ENCODE peak calls at places on chromosomes 11 and 22, in six cellular contexts. S is NT2/D1, U is HepG2, J is fibroblast of lung, H is HCT116, W is lung. L is an unnamed sample. For H3K27me3, H3K4me1 and H3K36me3, the result is how much of the 10 kb centered on the place peaks cover.

GRCh38 chr11:126925321-126926093 is 75.1 kb downstream of the KIRREL3 start:
- DNase-seq in U (no peak), W (no peak), H (no peak), J (no peak), S (no peak), L (no peak)

GRCh38 chr11:88555829-88556202 is 218.3 kb upstream of the CTSC start:
- DNase-seq in S (no peak), U (no peak), W (no peak), J (peak), H (no peak), L (no peak)

GRCh38 chr11:110182886-110183285 is 89.7 kb downstream of the ZC3H12C start:
- DNase-seq in S (no peak), U (no peak), H (peak), J (peak), W (no peak), L (no peak)

GRCh38 chr11:22554221-22554620 is 71.4 kb downstream of the FANCF start:
- DNase-seq in U (no peak), W (no peak), H (no peak), S (no peak), J (no peak), L (no peak)

GRCh38 chr22:46399625-46400024 is 64.1 kb downstream of the TRMU start:
- DNase-seq in U (no peak), W (no peak), J (no peak), S (no peak), H (no peak), L (no peak)

GRCh38 chr11:113992459-113993105 is 17.7 kb downstream of the HTR3A start:
- DNase-seq in S (no peak), U (no peak), J (no peak), H (no peak), W (peak), L (peak)

GRCh38 chr11:13015753-13016152 is 6.6 kb downstream of the RASSF10 start:
- DNase-seq in W (no peak), S (no peak), U (no peak), J (no peak), H (no peak), L (no peak)

GRCh38 chr11:126477526-126478275 is 122.2 kb downstream of the ST3GAL4 start:
- DNase-seq in U (no peak), S (no peak), W (no peak), H (no peak), J (no peak), L (no peak)

GRCh38 chr11:132032555-132032954 is 662.1 kb downstream of the NTM start:
- DNase-seq in S (no peak), W (no peak), H (no peak), J (peak), U (no peak), L (no peak)

GRCh38 chr11:91956711-91957110 is 267.9 kb upstream of the FAT3 start:
- DNase-seq in H (no peak), W (no peak), U (no peak), J (no peak), S (no peak), L (no peak)

GRCh38 chr11:87778341-87778740 is 396.9 kb downstream of the RAB38 start:
- DNase-seq in S (peak), U (no peak), W (no peak), H (peak), J (no peak), L (no peak)

GRCh38 chr11:118916842-118917388 is 8.8 kb downstream of the BCL9L start:
- DNase-seq in U (peak), H (no peak), W (no peak), J (peak), S (no peak), L (no peak)

DNA sequence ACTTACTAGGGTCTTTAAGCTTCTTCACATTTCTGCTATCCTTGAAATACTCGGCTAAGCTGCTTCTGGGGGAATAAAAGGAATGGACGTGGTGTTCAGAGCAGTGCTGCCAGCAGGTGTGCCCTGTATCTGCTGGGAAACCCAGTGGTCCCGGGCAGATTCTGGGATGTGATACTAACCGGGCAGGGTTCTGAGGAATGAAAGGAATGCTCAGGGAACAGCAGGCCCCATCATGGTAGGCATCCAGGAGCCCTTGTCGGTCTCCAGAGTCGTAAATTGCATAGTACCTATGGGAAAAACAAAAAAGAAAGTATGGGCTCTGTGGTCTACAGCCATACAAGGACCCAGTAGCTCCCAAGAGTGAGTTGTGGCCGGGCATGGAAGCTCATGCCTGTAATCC is 4.5 kb upstream of the TMEM223 start:
- DNase-seq in U (no peak), J (no peak), W (no peak), S (no peak), H (no peak), L (no peak)
- H3K27me3 ChIP-seq in U (under half), J (under half), W (under half), S (under half), H (under half), L (under half)

GRCh38 chr22:50294319-50294656 is 13.2 kb downstream of the PLXNB2 start:
- DNase-seq in W (no peak), J (no peak), U (no peak), S (no peak), H (no peak), L (no peak)

GRCh38 chr22:50289942-50290630 is 17.4 kb downstream of the PLXNB2 start:
- DNase-seq in S (no peak), J (no peak), H (no peak), W (no peak), U (no peak), L (no peak)

GRCh38 chr22:50289151-50289941 is 18.1 kb downstream of the PLXNB2 start:
- DNase-seq in S (no peak), J (no peak), H (no peak), U (no peak), W (no peak), L (no peak)

GRCh38 chr22:50293441-50294318 is 13.8 kb downstream of the PLXNB2 start:
- DNase-seq in U (peak), W (peak), S (peak), H (no peak), J (peak), L (peak)

DNA sequence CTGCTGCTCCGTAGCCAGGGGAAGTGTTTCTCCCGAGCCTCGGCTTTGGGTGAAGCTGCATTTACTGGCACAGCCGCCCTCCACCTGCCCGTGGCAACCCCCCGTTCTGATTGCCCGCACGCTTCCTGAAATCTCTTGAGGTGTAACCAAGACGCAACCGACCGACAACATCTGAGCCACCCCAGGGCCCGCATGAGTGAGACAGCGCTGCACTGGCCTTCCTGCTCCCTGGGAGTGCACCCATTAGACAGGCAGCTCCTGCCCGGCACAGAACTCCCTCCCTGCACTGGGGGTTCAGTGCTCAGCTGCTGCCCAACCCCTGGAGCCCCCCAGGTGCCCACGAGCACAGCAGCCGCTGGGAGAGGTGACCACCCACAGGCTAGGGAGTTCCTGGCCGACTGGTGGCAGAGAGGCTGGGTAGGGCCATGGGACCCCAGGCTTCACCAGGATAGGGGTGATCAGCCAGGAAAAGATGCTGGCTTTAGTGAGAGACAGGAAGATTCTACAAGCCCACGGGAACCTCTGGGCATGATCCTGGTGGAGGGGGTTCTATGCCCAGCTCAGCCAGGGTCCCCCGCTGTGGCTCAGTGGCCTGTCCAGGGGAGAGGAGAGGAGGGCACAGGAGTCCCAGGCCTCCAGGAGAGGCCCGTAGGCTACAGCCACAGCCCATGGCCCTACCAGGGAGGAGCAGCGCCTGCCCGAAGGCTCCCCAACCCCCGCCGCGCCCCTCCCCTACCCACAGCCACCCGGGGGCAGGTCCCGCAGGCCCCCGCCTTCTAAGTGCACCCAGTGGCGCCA is 14.6 kb downstream of the PLXNB2 start:
- DNase-seq in U (no peak), J (no peak), W (no peak), S (no peak), H (no peak), L (no peak)
- H3K4me1 ChIP-seq in U (half or more), J (under half), W (under half), S (under half), H (half or more), L (under half)

GRCh38 chr11:70437111-70437784 is 38.9 kb downstream of the CTTN start:
- DNase-seq in H (no peak), S (no peak), W (no peak), J (no peak), U (no peak), L (no peak)
- H3K36me3 ChIP-seq in H (under half), S (half or more), W (under half), J (under half), U (under half), L (under half)

GRCh38 chr22:42163515-42163914 is 32.9 kb upstream of the CYP2D6 start:
- DNase-seq in H (no peak), S (no peak), W (no peak), U (no peak), J (no peak), L (no peak)
- H3K27me3 ChIP-seq in H (under half), S (under half), W (under half), U (under half), J (under half), L (under half)

GRCh38 chr11:73333626-73334199 is 25.6 kb downstream of the ARHGEF17 start:
- DNase-seq in H (no peak), U (no peak), S (no peak), W (no peak), J (no peak), L (no peak)

GRCh38 chr11:73333173-73333572 is 25.1 kb downstream of the ARHGEF17 start:
- DNase-seq in J (no peak), U (no peak), H (no peak), W (no peak), S (no peak), L (no peak)

GRCh38 chr11:73334244-73335203 is 26.4 kb downstream of the ARHGEF17 start:
- DNase-seq in W (peak), H (peak), S (no peak), U (peak), J (peak), L (no peak)

GRCh38 chr11:73338279-73338678 is 30.2 kb downstream of the ARHGEF17 start:
- DNase-seq in W (no peak), J (no peak), S (no peak), H (no peak), U (no peak), L (no peak)

GRCh38 chr11:73335204-73335923 is 27.3 kb downstream of the ARHGEF17 start:
- DNase-seq in W (peak), U (peak), J (peak), H (peak), S (peak), L (peak)
- H3K4me1 ChIP-seq in W (under half), U (half or more), J (under half), H (under half), S (under half), L (under half)

GRCh38 chr11:74442601-74443000 is 24.7 kb downstream of the KCNE3 start:
- DNase-seq in H (no peak), W (no peak), U (no peak), S (no peak), J (no peak), L (no peak)
- H3K36me3 ChIP-seq in H (under half), W (under half), U (under half), S (under half), J (under half), L (under half)

GRCh38 chr22:48602805-48603518 is 1224.7 kb downstream of the BRD1 start:
- DNase-seq in J (no peak), S (no peak), W (no peak), U (no peak), H (no peak), L (no peak)

GRCh38 chr22:48603621-48604320 is 1223.9 kb downstream of the BRD1 start:
- DNase-seq in H (no peak), W (no peak), S (no peak), J (no peak), U (no peak), L (no peak)

GRCh38 chr22:48600681-48601080 is 1227.0 kb downstream of the BRD1 start:
- DNase-seq in H (no peak), J (no peak), U (no peak), S (no peak), W (no peak), L (no peak)

GRCh38 chr22:48599346-48599745 is 1228.3 kb downstream of the BRD1 start:
- DNase-seq in J (no peak), W (no peak), S (no peak), U (no peak), H (no peak), L (no peak)

GRCh38 chr22:48600171-48600570 is 1227.5 kb downstream of the BRD1 start:
- DNase-seq in U (no peak), H (no peak), J (no peak), W (no peak), S (no peak), L (no peak)
- H3K27me3 ChIP-seq in U (under half), H (under half), J (under half), W (under half), S (under half), L (under half)

DNA sequence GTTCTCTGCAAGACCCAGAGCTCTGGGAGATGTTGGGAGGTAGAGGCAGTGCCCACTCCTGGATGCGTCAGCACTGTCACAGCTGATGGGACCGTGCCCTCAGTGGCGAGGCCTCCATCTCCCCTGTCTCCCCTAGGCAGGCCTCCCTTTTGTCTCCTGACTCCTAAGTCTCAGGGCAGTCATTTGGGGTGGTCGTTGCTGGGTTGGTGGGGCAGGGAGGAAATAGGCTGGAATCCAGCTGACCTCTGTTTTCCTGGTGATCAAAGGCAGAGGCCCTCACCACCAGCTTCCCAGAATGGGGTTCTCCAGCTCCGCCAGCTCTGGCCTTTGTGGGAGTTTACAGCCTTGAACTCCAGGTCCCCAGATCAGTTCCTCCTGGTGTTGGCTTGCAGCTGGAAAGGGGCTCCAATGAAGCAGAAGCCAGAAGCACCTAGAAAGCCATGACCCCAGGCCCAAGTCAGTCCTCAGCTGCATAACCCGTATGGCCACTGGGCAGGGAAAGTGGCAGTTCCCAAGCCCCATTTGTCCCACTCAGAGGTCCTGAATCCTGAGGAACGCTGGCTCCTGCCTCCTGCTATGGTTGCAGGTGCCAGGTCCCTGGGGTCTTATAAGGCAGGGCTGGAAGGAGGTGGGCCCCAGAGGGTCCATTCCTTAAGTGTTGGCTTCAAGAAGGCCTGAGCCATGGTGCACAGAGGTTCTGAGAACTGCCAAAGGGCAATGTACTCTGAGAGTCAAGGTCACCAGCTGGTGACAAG is 7.3 kb upstream of the FXYD2 start:
- DNase-seq in U (no peak), W (no peak), J (no peak), S (no peak), H (no peak), L (peak)
- H3K4me1 ChIP-seq in U (half or more), W (under half), J (under half), S (under half), H (under half), L (under half)